ENCODE peak calls at places on chromosomes 12 and 14, in seven cellular contexts. One of them, this sample, is unnamed.
A peak's percentile ranks its signal among the peaks of the same experiment; 100 is the strongest.

GRCh38 chr12:685388-685787 is 22.1 kb upstream of the NINJ2 start:
- DNase-seq in heart left ventricle: no peak
- DNase-seq in body of pancreas: no peak
- DNase-seq in A549: peak; percentile 42
- DNase-seq in heart right ventricle: no peak
- DNase-seq in kidney epithelial cell: peak; percentile 61
- DNase-seq in progenitor cell of endocrine pancreas: no peak
- DNase-seq in this sample: peak; percentile 63

GRCh38 chr12:81888961-81889360 is 129.8 kb upstream of the PPFIA2 start:
- DNase-seq in heart left ventricle: no peak
- DNase-seq in body of pancreas: no peak
- DNase-seq in A549: no peak
- DNase-seq in heart right ventricle: no peak
- DNase-seq in kidney epithelial cell: no peak
- DNase-seq in progenitor cell of endocrine pancreas: no peak
- DNase-seq in this sample: no peak

GRCh38 chr12:2845280-2845679 is 10.4 kb upstream of the NRIP2 start:
- DNase-seq in heart left ventricle: peak; percentile 68
- DNase-seq in body of pancreas: no peak
- DNase-seq in A549: no peak
- DNase-seq in heart right ventricle: peak; percentile 50
- DNase-seq in kidney epithelial cell: no peak
- DNase-seq in progenitor cell of endocrine pancreas: no peak
- DNase-seq in this sample: no peak

GRCh38 chr12:74999474-74999873 is 210.2 kb downstream of the KCNC2 start:
- DNase-seq in heart left ventricle: no peak
- DNase-seq in body of pancreas: no peak
- DNase-seq in A549: no peak
- DNase-seq in heart right ventricle: no peak
- DNase-seq in kidney epithelial cell: no peak
- DNase-seq in progenitor cell of endocrine pancreas: no peak
- DNase-seq in this sample: no peak

GRCh38 chr12:89450922-89451321 is 73.7 kb downstream of the GALNT4 start:
- DNase-seq in heart left ventricle: no peak
- DNase-seq in body of pancreas: no peak
- DNase-seq in A549: no peak
- DNase-seq in heart right ventricle: no peak
- DNase-seq in kidney epithelial cell: no peak
- DNase-seq in progenitor cell of endocrine pancreas: no peak
- DNase-seq in this sample: no peak

GRCh38 chr14:31947076-31947475 is 130.0 kb upstream of the ARHGAP5 start:
- DNase-seq in heart left ventricle: no peak
- DNase-seq in body of pancreas: no peak
- DNase-seq in A549: no peak
- DNase-seq in heart right ventricle: no peak
- DNase-seq in kidney epithelial cell: no peak
- DNase-seq in progenitor cell of endocrine pancreas: no peak
- DNase-seq in this sample: no peak

GRCh38 chr14:77543637-77544334 is 45.2 kb upstream of the ISM2 start:
- DNase-seq in heart left ventricle: no peak
- DNase-seq in body of pancreas: no peak
- DNase-seq in A549: no peak
- DNase-seq in heart right ventricle: no peak
- DNase-seq in kidney epithelial cell: no peak
- DNase-seq in progenitor cell of endocrine pancreas: no peak
- DNase-seq in this sample: no peak

GRCh38 chr12:113030875-113031525 is 25.5 kb upstream of the DTX1 start:
- DNase-seq in heart left ventricle: no peak
- DNase-seq in body of pancreas: peak; percentile 43
- DNase-seq in A549: peak; percentile 88
- DNase-seq in heart right ventricle: peak; percentile 13
- DNase-seq in kidney epithelial cell: no peak
- DNase-seq in progenitor cell of endocrine pancreas: no peak
- DNase-seq in this sample: peak; percentile 53

GRCh38 chr12:74449872-74450271 is 87.8 kb upstream of the ATXN7L3B start:
- DNase-seq in heart left ventricle: no peak
- DNase-seq in body of pancreas: no peak
- DNase-seq in A549: no peak
- DNase-seq in heart right ventricle: no peak
- DNase-seq in kidney epithelial cell: peak; percentile 43
- DNase-seq in progenitor cell of endocrine pancreas: no peak
- DNase-seq in this sample: no peak

GRCh38 chr14:50941151-50941550 is 3.1 kb downstream of the PYGL start:
- DNase-seq in heart left ventricle: no peak
- DNase-seq in body of pancreas: no peak
- DNase-seq in A549: no peak
- DNase-seq in heart right ventricle: no peak
- DNase-seq in kidney epithelial cell: no peak
- DNase-seq in progenitor cell of endocrine pancreas: no peak
- DNase-seq in this sample: no peak

GRCh38 chr12:19307451-19307850 is 131.8 kb upstream of the AEBP2 start:
- DNase-seq in heart left ventricle: no peak
- DNase-seq in body of pancreas: no peak
- DNase-seq in A549: no peak
- DNase-seq in heart right ventricle: no peak
- DNase-seq in kidney epithelial cell: no peak
- DNase-seq in progenitor cell of endocrine pancreas: no peak
- DNase-seq in this sample: no peak

GRCh38 chr12:7180685-7181084 is 8.8 kb upstream of the PEX5 start:
- DNase-seq in heart left ventricle: no peak
- DNase-seq in body of pancreas: no peak
- DNase-seq in A549: no peak
- DNase-seq in heart right ventricle: no peak
- DNase-seq in kidney epithelial cell: no peak
- DNase-seq in progenitor cell of endocrine pancreas: no peak
- DNase-seq in this sample: no peak

GRCh38 chr12:53218551-53219114 is 11.6 kb upstream of the ITGB7 start:
- DNase-seq in heart left ventricle: no peak
- DNase-seq in body of pancreas: no peak
- DNase-seq in A549: no peak
- DNase-seq in heart right ventricle: no peak
- DNase-seq in kidney epithelial cell: no peak
- DNase-seq in progenitor cell of endocrine pancreas: no peak
- DNase-seq in this sample: no peak

GRCh38 chr14:58401587-58401986 is 5.9 kb downstream of the TOMM20L start:
- DNase-seq in heart left ventricle: no peak
- DNase-seq in body of pancreas: no peak
- DNase-seq in A549: peak; percentile 27
- DNase-seq in heart right ventricle: no peak
- DNase-seq in kidney epithelial cell: no peak
- DNase-seq in progenitor cell of endocrine pancreas: no peak
- DNase-seq in this sample: no peak

GRCh38 chr12:102917026-102917787 is at the start of gene PAH:
- DNase-seq in heart left ventricle: no peak
- DNase-seq in body of pancreas: peak; percentile 64
- DNase-seq in A549: no peak
- DNase-seq in heart right ventricle: no peak
- DNase-seq in kidney epithelial cell: no peak
- DNase-seq in progenitor cell of endocrine pancreas: peak; percentile 17
- DNase-seq in this sample: peak; percentile 22

GRCh38 chr12:100141998-100142850 is 450 bp downstream of the BLTP3B start:
- DNase-seq in heart left ventricle: peak; percentile 53
- DNase-seq in body of pancreas: peak; percentile 52
- DNase-seq in A549: peak; percentile 77
- DNase-seq in heart right ventricle: peak; percentile 42
- DNase-seq in kidney epithelial cell: no peak
- DNase-seq in progenitor cell of endocrine pancreas: peak; percentile 39
- DNase-seq in this sample: peak; percentile 52

GRCh38 chr14:90499908-90500664 is 103.3 kb downstream of the CALM1 start:
- DNase-seq in heart left ventricle: no peak
- DNase-seq in body of pancreas: no peak
- DNase-seq in A549: no peak
- DNase-seq in heart right ventricle: no peak
- DNase-seq in kidney epithelial cell: no peak
- DNase-seq in progenitor cell of endocrine pancreas: no peak
- DNase-seq in this sample: no peak

GRCh38 chr12:124466200-124467128 is 100.9 kb downstream of the NCOR2 start:
- DNase-seq in heart left ventricle: peak; percentile 71
- DNase-seq in body of pancreas: peak; percentile 53
- DNase-seq in A549: peak; percentile 45
- DNase-seq in heart right ventricle: peak; percentile 65
- DNase-seq in kidney epithelial cell: no peak
- DNase-seq in progenitor cell of endocrine pancreas: no peak
- DNase-seq in this sample: peak; percentile 90
- TF ChIP-seq CTCF in heart left ventricle: peak; percentile 17
- TF ChIP-seq CTCF in body of pancreas: no peak
- TF ChIP-seq CTCF in A549: no peak
- TF ChIP-seq CTCF in heart right ventricle: peak; percentile 40
- TF ChIP-seq CTCF in kidney epithelial cell: no peak
- TF ChIP-seq CTCF in progenitor cell of endocrine pancreas: no peak
- TF ChIP-seq CTCF in this sample: peak; percentile 17

GRCh38 chr12:49827351-49828099 is 688 bp downstream of the NCKAP5L start:
- DNase-seq in heart left ventricle: peak; percentile 83
- DNase-seq in body of pancreas: peak; percentile 74
- DNase-seq in A549: peak; percentile 54
- DNase-seq in heart right ventricle: peak; percentile 76
- DNase-seq in kidney epithelial cell: no peak
- DNase-seq in progenitor cell of endocrine pancreas: peak; percentile 67
- DNase-seq in this sample: peak; percentile 68

GRCh38 chr12:49825971-49826421 is 2.2 kb downstream of the NCKAP5L start:
- DNase-seq in heart left ventricle: no peak
- DNase-seq in body of pancreas: peak; percentile 29
- DNase-seq in A549: no peak
- DNase-seq in heart right ventricle: no peak
- DNase-seq in kidney epithelial cell: no peak
- DNase-seq in progenitor cell of endocrine pancreas: no peak
- DNase-seq in this sample: no peak

GRCh38 chr12:49825360-49825970 is 2.7 kb downstream of the NCKAP5L start:
- DNase-seq in heart left ventricle: peak; percentile 71
- DNase-seq in body of pancreas: peak; percentile 55
- DNase-seq in A549: no peak
- DNase-seq in heart right ventricle: no peak
- DNase-seq in kidney epithelial cell: no peak
- DNase-seq in progenitor cell of endocrine pancreas: no peak
- DNase-seq in this sample: no peak

GRCh38 chr12:49831717-49832116 is 3.5 kb upstream of the NCKAP5L start:
- DNase-seq in heart left ventricle: no peak
- DNase-seq in body of pancreas: no peak
- DNase-seq in A549: no peak
- DNase-seq in heart right ventricle: no peak
- DNase-seq in kidney epithelial cell: no peak
- DNase-seq in progenitor cell of endocrine pancreas: no peak
- DNase-seq in this sample: no peak

DNA sequence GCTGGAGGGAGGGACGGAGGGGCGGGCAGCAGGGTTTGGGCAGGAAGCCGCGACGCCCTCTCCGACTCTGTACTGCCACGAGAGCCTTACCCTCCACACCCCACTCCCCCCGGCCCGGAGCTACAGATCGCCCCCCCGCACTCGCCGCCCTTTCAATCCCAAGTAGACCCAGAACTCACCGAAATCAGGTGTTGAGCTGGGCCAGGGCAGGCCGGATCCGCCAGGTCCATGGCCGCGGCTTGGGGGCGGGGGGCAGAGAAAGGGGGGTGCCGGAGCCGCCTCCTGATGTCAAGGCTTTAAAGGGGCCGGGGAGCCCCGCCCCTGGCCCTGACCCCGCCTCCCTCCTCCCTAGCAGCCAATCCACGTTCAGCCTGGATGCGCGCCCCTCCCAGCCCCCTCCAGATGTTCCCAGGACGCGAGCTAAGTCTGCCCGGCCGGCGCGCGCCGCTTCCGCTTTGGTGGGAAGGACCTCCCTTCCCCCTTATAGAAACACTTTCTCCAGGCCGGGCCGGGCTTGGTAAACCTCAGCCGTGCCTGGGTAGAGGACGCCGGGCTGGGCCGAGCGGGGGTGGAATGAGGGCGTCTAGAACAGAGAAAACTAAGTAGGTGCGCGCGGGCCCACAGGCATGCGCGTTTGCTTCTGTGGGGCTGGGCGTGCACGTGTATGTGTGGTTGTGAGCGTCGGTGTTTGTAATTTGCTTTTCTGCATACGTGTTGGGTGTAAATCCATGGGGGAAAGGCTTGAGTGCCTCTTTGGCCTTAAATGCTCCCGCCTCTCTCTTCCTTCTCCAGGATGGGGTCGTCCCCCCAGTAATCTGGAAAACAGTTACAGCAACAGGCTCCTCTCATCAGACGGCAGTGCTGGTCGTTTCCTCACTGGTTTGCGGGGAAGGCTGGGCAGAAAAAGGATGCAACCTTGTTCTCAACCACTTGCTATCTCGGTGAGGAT is at the start of gene NCKAP5L:
- DNase-seq in heart left ventricle: peak; percentile 98
- DNase-seq in body of pancreas: peak; percentile 97
- DNase-seq in A549: peak; percentile 95
- DNase-seq in heart right ventricle: peak; percentile 97
- DNase-seq in kidney epithelial cell: peak; percentile 81
- DNase-seq in progenitor cell of endocrine pancreas: peak; percentile 90
- DNase-seq in this sample: peak; percentile 97
- TF ChIP-seq CTCF in heart left ventricle: no peak
- TF ChIP-seq CTCF in body of pancreas: no peak
- TF ChIP-seq CTCF in A549: no peak
- TF ChIP-seq CTCF in heart right ventricle: no peak
- TF ChIP-seq CTCF in kidney epithelial cell: no peak
- TF ChIP-seq CTCF in progenitor cell of endocrine pancreas: no peak
- TF ChIP-seq CTCF in this sample: no peak

DNA sequence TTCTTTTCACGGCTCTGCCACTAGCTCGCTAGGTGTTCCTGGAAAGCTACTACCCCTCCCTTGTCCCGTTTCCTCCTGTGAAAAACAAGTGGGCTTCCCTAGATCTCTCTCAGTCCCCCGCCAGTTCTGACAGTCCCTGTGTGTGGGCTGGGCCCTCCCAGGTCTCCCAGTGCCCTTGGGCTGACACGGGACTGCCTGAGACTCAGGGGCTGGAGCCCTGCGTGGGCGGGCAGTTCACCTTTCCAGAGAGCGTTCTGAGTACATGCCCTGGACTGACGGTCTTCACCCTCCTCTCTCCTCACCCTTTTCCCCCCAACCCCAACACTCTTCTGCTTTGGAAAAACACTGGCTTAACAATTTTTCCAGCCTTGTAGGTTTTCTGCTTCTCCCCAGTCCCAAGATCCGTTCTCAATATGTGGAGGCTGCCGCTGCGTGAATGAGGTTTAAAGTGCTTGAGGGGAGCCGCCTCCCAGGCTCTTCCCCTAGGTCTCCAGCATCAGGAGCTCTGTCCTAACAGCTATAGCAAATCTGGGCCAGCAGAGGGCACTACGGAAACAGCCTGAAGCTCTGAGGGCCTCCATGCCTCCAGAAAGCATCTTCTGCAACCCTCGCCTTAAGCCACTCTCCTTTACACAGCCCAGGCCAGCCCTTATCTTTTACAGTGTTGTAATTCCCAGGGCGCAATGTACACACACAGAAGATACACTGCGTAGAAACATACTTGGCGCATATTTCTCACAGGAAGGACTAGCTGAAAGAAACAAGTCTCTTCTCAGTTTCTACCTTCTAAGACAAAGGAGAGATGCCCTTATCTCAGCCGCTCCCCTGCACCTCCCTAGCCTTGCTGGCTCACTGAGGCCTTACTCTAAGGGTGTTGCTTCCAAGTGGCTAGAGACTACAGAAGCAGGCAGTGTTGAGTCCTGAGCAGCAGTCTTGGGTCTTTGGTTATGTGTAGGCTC is 10.4 kb upstream of the DCD start:
- DNase-seq in heart left ventricle: no peak
- DNase-seq in body of pancreas: peak; percentile 58
- DNase-seq in A549: peak; percentile 62
- DNase-seq in heart right ventricle: no peak
- DNase-seq in kidney epithelial cell: no peak
- DNase-seq in progenitor cell of endocrine pancreas: peak; percentile 43
- DNase-seq in this sample: peak; percentile 73
- TF ChIP-seq CTCF in heart left ventricle: peak; percentile 45
- TF ChIP-seq CTCF in body of pancreas: peak; percentile 51
- TF ChIP-seq CTCF in A549: peak; percentile 37
- TF ChIP-seq CTCF in heart right ventricle: peak; percentile 60
- TF ChIP-seq CTCF in kidney epithelial cell: peak; percentile 61
- TF ChIP-seq CTCF in progenitor cell of endocrine pancreas: peak; percentile 79
- TF ChIP-seq CTCF in this sample: peak; percentile 77

GRCh38 chr12:114703060-114703493 is 19.1 kb upstream of the TBX3 start:
- DNase-seq in heart left ventricle: no peak
- DNase-seq in body of pancreas: no peak
- DNase-seq in A549: no peak
- DNase-seq in heart right ventricle: no peak
- DNase-seq in kidney epithelial cell: no peak
- DNase-seq in progenitor cell of endocrine pancreas: no peak
- DNase-seq in this sample: no peak
- TF ChIP-seq CTCF in heart left ventricle: no peak
- TF ChIP-seq CTCF in body of pancreas: no peak
- TF ChIP-seq CTCF in A549: no peak
- TF ChIP-seq CTCF in heart right ventricle: no peak
- TF ChIP-seq CTCF in kidney epithelial cell: no peak
- TF ChIP-seq CTCF in progenitor cell of endocrine pancreas: no peak
- TF ChIP-seq CTCF in this sample: no peak

This sample was measured in GM20000.